ENCODE peak calls at places on chromosomes 6 and 20, in six cellular contexts. One of them, this sample, is unnamed.

GRCh38 chr20:50837532-50838321 is 42.9 kb downstream of the BCAS4 start:
- DNase-seq in ovary: peak; percentile 56
- DNase-seq in psoas muscle: no peak
- DNase-seq in neural progenitor cell: no peak
- DNase-seq in PC-9: no peak
- DNase-seq in prostate gland: peak; percentile 90
- DNase-seq in this sample: no peak

GRCh38 chr6:155078331-155078745 is 83.2 kb downstream of the TIAM2 start:
- DNase-seq in ovary: peak; percentile 48
- DNase-seq in psoas muscle: no peak
- DNase-seq in neural progenitor cell: no peak
- DNase-seq in PC-9: no peak
- DNase-seq in prostate gland: no peak
- DNase-seq in this sample: no peak

GRCh38 chr20:10644458-10645204 is 29.2 kb downstream of the JAG1 start:
- DNase-seq in ovary: no peak
- DNase-seq in psoas muscle: no peak
- DNase-seq in neural progenitor cell: no peak
- DNase-seq in PC-9: no peak
- DNase-seq in prostate gland: no peak
- DNase-seq in this sample: no peak

GRCh38 chr20:23203951-23204730 is 118.0 kb upstream of the CD93 start:
- DNase-seq in ovary: no peak
- DNase-seq in psoas muscle: no peak
- DNase-seq in neural progenitor cell: no peak
- DNase-seq in PC-9: no peak
- DNase-seq in prostate gland: no peak
- DNase-seq in this sample: no peak

GRCh38 chr6:152669894-152670293 is 27.8 kb upstream of the MYCT1 start:
- DNase-seq in ovary: no peak
- DNase-seq in psoas muscle: no peak
- DNase-seq in neural progenitor cell: peak; percentile 20
- DNase-seq in PC-9: no peak
- DNase-seq in prostate gland: no peak
- DNase-seq in this sample: no peak

GRCh38 chr6:132354517-132355167 is 46.6 kb downstream of the MOXD1 start:
- DNase-seq in ovary: no peak
- DNase-seq in psoas muscle: peak; percentile 57
- DNase-seq in neural progenitor cell: no peak
- DNase-seq in PC-9: no peak
- DNase-seq in prostate gland: no peak
- DNase-seq in this sample: no peak

GRCh38 chr6:132381381-132381780 is 19.9 kb downstream of the MOXD1 start:
- DNase-seq in ovary: no peak
- DNase-seq in psoas muscle: no peak
- DNase-seq in neural progenitor cell: no peak
- DNase-seq in PC-9: no peak
- DNase-seq in prostate gland: no peak
- DNase-seq in this sample: no peak

GRCh38 chr6:143555071-143555492 is 43.6 kb upstream of the FUCA2 start:
- DNase-seq in ovary: no peak
- DNase-seq in psoas muscle: no peak
- DNase-seq in neural progenitor cell: no peak
- DNase-seq in PC-9: no peak
- DNase-seq in prostate gland: no peak
- DNase-seq in this sample: no peak

GRCh38 chr20:25084616-25085187 is 2.8 kb upstream of the VSX1 start:
- DNase-seq in ovary: no peak
- DNase-seq in psoas muscle: peak; percentile 51
- DNase-seq in neural progenitor cell: peak; percentile 50
- DNase-seq in PC-9: no peak
- DNase-seq in prostate gland: no peak
- DNase-seq in this sample: peak; percentile 26

GRCh38 chr6:168133707-168134398 is 54.8 kb upstream of the FRMD1 start:
- DNase-seq in ovary: no peak
- DNase-seq in psoas muscle: no peak
- DNase-seq in neural progenitor cell: no peak
- DNase-seq in PC-9: no peak
- DNase-seq in prostate gland: no peak
- DNase-seq in this sample: no peak

GRCh38 chr6:122969999-122970398 is 26.0 kb upstream of the CLVS2 start:
- DNase-seq in ovary: no peak
- DNase-seq in psoas muscle: no peak
- DNase-seq in neural progenitor cell: peak; percentile 20
- DNase-seq in PC-9: no peak
- DNase-seq in prostate gland: no peak
- DNase-seq in this sample: no peak

GRCh38 chr6:109125504-109125903 is 30.2 kb downstream of the CEP57L1 start:
- DNase-seq in ovary: no peak
- DNase-seq in psoas muscle: no peak
- DNase-seq in neural progenitor cell: no peak
- DNase-seq in PC-9: no peak
- DNase-seq in prostate gland: no peak
- DNase-seq in this sample: no peak

GRCh38 chr20:52191436-52192295 is at the start of gene ZFP64:
- DNase-seq in ovary: peak; percentile 79
- DNase-seq in psoas muscle: peak; percentile 77
- DNase-seq in neural progenitor cell: peak; percentile 85
- DNase-seq in PC-9: peak; percentile 68
- DNase-seq in prostate gland: peak; percentile 75
- DNase-seq in this sample: peak; percentile 73

GRCh38 chr20:5586720-5587119 is 163.5 kb upstream of the SHLD1 start:
- DNase-seq in ovary: no peak
- DNase-seq in psoas muscle: no peak
- DNase-seq in neural progenitor cell: no peak
- DNase-seq in PC-9: no peak
- DNase-seq in prostate gland: no peak
- DNase-seq in this sample: no peak

GRCh38 chr6:46730918-46731461 is 4.2 kb downstream of the PLA2G7 start:
- DNase-seq in ovary: no peak
- DNase-seq in psoas muscle: no peak
- DNase-seq in neural progenitor cell: no peak
- DNase-seq in PC-9: no peak
- DNase-seq in prostate gland: no peak
- DNase-seq in this sample: no peak

GRCh38 chr20:61979090-61979489 is 86.6 kb downstream of the TAF4 start:
- DNase-seq in ovary: no peak
- DNase-seq in psoas muscle: no peak
- DNase-seq in neural progenitor cell: no peak
- DNase-seq in PC-9: no peak
- DNase-seq in prostate gland: no peak
- DNase-seq in this sample: no peak

GRCh38 chr20:36950432-36951197 is 893 bp downstream of the SAMHD1 start:
- DNase-seq in ovary: no peak
- DNase-seq in psoas muscle: no peak
- DNase-seq in neural progenitor cell: peak; percentile 44
- DNase-seq in PC-9: no peak
- DNase-seq in prostate gland: peak; percentile 8
- DNase-seq in this sample: peak; percentile 31

GRCh38 chr6:45590751-45591184 is 213.0 kb upstream of the SUPT3H start:
- DNase-seq in ovary: peak; percentile 62
- DNase-seq in psoas muscle: no peak
- DNase-seq in neural progenitor cell: no peak
- DNase-seq in PC-9: no peak
- DNase-seq in prostate gland: no peak
- DNase-seq in this sample: peak; percentile 26

GRCh38 chr6:39696986-39697788 is 28.0 kb downstream of the KIF6 start:
- DNase-seq in ovary: no peak
- DNase-seq in psoas muscle: no peak
- DNase-seq in neural progenitor cell: no peak
- DNase-seq in PC-9: no peak
- DNase-seq in prostate gland: no peak
- DNase-seq in this sample: no peak

GRCh38 chr20:40962733-40963504 is 65.7 kb upstream of the TOP1 start:
- DNase-seq in ovary: peak; percentile 79
- DNase-seq in psoas muscle: peak; percentile 78
- DNase-seq in neural progenitor cell: peak; percentile 81
- DNase-seq in PC-9: peak; percentile 54
- DNase-seq in prostate gland: peak; percentile 61
- DNase-seq in this sample: peak; percentile 67

GRCh38 chr6:140253096-140253495 is 878.6 kb upstream of the CITED2 start:
- DNase-seq in ovary: no peak
- DNase-seq in psoas muscle: no peak
- DNase-seq in neural progenitor cell: no peak
- DNase-seq in PC-9: no peak
- DNase-seq in prostate gland: no peak
- DNase-seq in this sample: no peak

GRCh38 chr6:166494757-166495486 is 91.6 kb downstream of the RAMACL start:
- DNase-seq in ovary: no peak
- DNase-seq in psoas muscle: no peak
- DNase-seq in neural progenitor cell: no peak
- DNase-seq in PC-9: no peak
- DNase-seq in prostate gland: no peak
- DNase-seq in this sample: no peak

GRCh38 chr6:116406678-116407345 is 36.1 kb downstream of the DSE start:
- DNase-seq in ovary: no peak
- DNase-seq in psoas muscle: no peak
- DNase-seq in neural progenitor cell: no peak
- DNase-seq in PC-9: no peak
- DNase-seq in prostate gland: no peak
- DNase-seq in this sample: no peak

GRCh38 chr6:89792881-89793280 is 26.7 kb downstream of the MDN1 start:
- DNase-seq in ovary: no peak
- DNase-seq in psoas muscle: no peak
- DNase-seq in neural progenitor cell: peak; percentile 37
- DNase-seq in PC-9: no peak
- DNase-seq in prostate gland: no peak
- DNase-seq in this sample: no peak

GRCh38 chr6:125910518-125910917 is 46.1 kb upstream of the HINT3 start:
- DNase-seq in ovary: no peak
- DNase-seq in psoas muscle: no peak
- DNase-seq in neural progenitor cell: no peak
- DNase-seq in PC-9: no peak
- DNase-seq in prostate gland: no peak
- DNase-seq in this sample: no peak

GRCh38 chr6:161367472-161367871 is 93.6 kb upstream of the AGPAT4 start:
- DNase-seq in ovary: no peak
- DNase-seq in psoas muscle: no peak
- DNase-seq in neural progenitor cell: no peak
- DNase-seq in PC-9: no peak
- DNase-seq in prostate gland: no peak
- DNase-seq in this sample: no peak

GRCh38 chr6:71531006-71531405 is 242.4 kb downstream of the OGFRL1 start:
- DNase-seq in ovary: no peak
- DNase-seq in psoas muscle: no peak
- DNase-seq in neural progenitor cell: no peak
- DNase-seq in PC-9: no peak
- DNase-seq in prostate gland: no peak
- DNase-seq in this sample: no peak

GRCh38 chr20:24779166-24779565 is 169.9 kb upstream of the CST7 start:
- DNase-seq in ovary: no peak
- DNase-seq in psoas muscle: no peak
- DNase-seq in neural progenitor cell: no peak
- DNase-seq in PC-9: no peak
- DNase-seq in prostate gland: no peak
- DNase-seq in this sample: no peak

GRCh38 chr6:32977953-32978324 is 9.5 kb downstream of the BRD2 start:
- DNase-seq in ovary: no peak
- DNase-seq in psoas muscle: no peak
- DNase-seq in neural progenitor cell: no peak
- DNase-seq in PC-9: no peak
- DNase-seq in prostate gland: no peak
- DNase-seq in this sample: no peak

GRCh38 chr6:90701146-90701781 is 114.4 kb upstream of the MAP3K7 start:
- DNase-seq in ovary: no peak
- DNase-seq in psoas muscle: no peak
- DNase-seq in neural progenitor cell: peak; percentile 56
- DNase-seq in PC-9: no peak
- DNase-seq in prostate gland: no peak
- DNase-seq in this sample: no peak

GRCh38 chr6:54846857-54847721 is 518 bp downstream of the FAM83B start:
- DNase-seq in ovary: no peak
- DNase-seq in psoas muscle: no peak
- DNase-seq in neural progenitor cell: peak; percentile 59
- DNase-seq in PC-9: peak; percentile 38
- DNase-seq in prostate gland: peak; percentile 22
- DNase-seq in this sample: no peak
- TF ChIP-seq CTCF in ovary: no peak
- TF ChIP-seq CTCF in psoas muscle: no peak
- TF ChIP-seq CTCF in neural progenitor cell: no peak
- TF ChIP-seq CTCF in PC-9: no peak
- TF ChIP-seq CTCF in prostate gland: no peak
- TF ChIP-seq CTCF in this sample: no peak

GRCh38 chr6:139240161-139241010 is 51.4 kb downstream of the TXLNB start:
- DNase-seq in ovary: no peak
- DNase-seq in psoas muscle: no peak
- DNase-seq in neural progenitor cell: no peak
- DNase-seq in PC-9: no peak
- DNase-seq in prostate gland: peak; percentile 78
- DNase-seq in this sample: no peak
- H3K4me3 ChIP-seq in ovary: no peak overlapping the region
- H3K4me3 ChIP-seq in psoas muscle: no peak overlapping the region
- H3K4me3 ChIP-seq in neural progenitor cell: no peak overlapping the region
- H3K4me3 ChIP-seq in PC-9: no peak overlapping the region
- H3K4me3 ChIP-seq in prostate gland: no peak overlapping the region
- H3K4me3 ChIP-seq in this sample: no peak overlapping the region

DNA sequence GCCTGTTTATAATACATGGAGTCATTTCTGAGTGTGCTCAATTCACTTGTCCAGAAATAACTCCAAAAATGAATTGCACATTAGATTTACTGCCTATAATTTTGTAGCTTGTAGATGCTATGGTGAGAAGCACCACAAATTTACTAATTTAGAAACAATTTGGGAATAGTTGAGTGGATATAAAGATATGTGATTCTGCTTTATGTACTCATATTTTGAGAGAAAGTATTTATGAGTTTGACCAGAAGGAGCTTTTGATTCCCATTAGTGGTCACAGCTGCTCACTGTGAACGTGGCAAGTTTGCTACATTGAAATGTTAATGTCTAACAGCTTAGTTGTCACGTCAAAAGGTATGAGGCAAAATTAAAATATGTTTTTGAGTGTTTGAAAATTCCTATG is 288.8 kb downstream of the CD109 start:
- DNase-seq in ovary: no peak
- DNase-seq in psoas muscle: no peak
- DNase-seq in neural progenitor cell: no peak
- DNase-seq in PC-9: no peak
- DNase-seq in prostate gland: no peak
- DNase-seq in this sample: no peak
- H3K4me1 ChIP-seq in ovary: no peaks in the 10 kb centered on the region
- H3K4me1 ChIP-seq in psoas muscle: no peaks in the 10 kb centered on the region
- H3K4me1 ChIP-seq in neural progenitor cell: no peaks in the 10 kb centered on the region
- H3K4me1 ChIP-seq in PC-9: no peaks in the 10 kb centered on the region
- H3K4me1 ChIP-seq in prostate gland: no peaks in the 10 kb centered on the region
- H3K4me1 ChIP-seq in this sample: no peaks in the 10 kb centered on the region

DNA sequence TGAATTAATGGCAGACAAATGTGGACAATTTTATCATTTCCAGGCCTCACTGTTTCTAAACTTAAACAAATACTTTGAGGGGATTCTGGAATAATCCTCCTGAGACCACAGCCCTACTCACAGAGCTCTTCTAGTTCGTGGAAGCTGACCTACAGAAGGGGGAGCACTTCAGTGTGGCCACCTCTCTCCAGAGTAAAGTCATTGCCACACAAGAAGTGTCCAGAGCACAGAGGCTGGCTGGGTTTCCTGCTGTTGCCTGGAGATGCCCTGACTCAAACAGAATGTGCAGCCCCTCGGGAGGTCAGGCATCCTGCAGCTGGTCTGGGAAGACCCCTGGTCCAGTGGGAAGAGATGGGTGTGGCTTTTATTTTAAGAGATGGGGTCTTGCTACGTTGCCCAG is 110.9 kb downstream of the QRSL1 start:
- DNase-seq in ovary: no peak
- DNase-seq in psoas muscle: no peak
- DNase-seq in neural progenitor cell: no peak
- DNase-seq in PC-9: no peak
- DNase-seq in prostate gland: no peak
- DNase-seq in this sample: no peak
- TF ChIP-seq CTCF in ovary: no peak
- TF ChIP-seq CTCF in psoas muscle: no peak
- TF ChIP-seq CTCF in neural progenitor cell: no peak
- TF ChIP-seq CTCF in PC-9: no peak
- TF ChIP-seq CTCF in prostate gland: no peak
- TF ChIP-seq CTCF in this sample: no peak